ENCODE peak calls at places on chromosome 17, in ten cellular contexts. One of them, this sample, is unnamed.

GRCh38 chr17:6660101-6660500 is 8.5 kb downstream of the C17orf100 start:
- DNase-seq in NT2/D1: no peak
- DNase-seq in WTC11: no peak
- DNase-seq in NCI-H2107: no peak
- DNase-seq in naive thymus-derived CD8-positive, alpha-beta T cell: no peak
- DNase-seq in epithelial cell of proximal tubule: no peak
- DNase-seq in NCI-H1048: no peak
- DNase-seq in MCF 10A: no peak
- DNase-seq in bronchial epithelial cell: no peak
- DNase-seq in fibroblast of pulmonary artery: no peak
- DNase-seq in this sample: no peak

GRCh38 chr17:74213897-74214386 is 571 bp downstream of the TTYH2 start:
- DNase-seq in NT2/D1: no peak
- DNase-seq in WTC11: no peak
- DNase-seq in NCI-H2107: no peak
- DNase-seq in naive thymus-derived CD8-positive, alpha-beta T cell: peak
- DNase-seq in epithelial cell of proximal tubule: no peak
- DNase-seq in NCI-H1048: no peak
- DNase-seq in MCF 10A: no peak
- DNase-seq in bronchial epithelial cell: no peak
- DNase-seq in fibroblast of pulmonary artery: no peak
- DNase-seq in this sample: no peak

GRCh38 chr17:82193520-82194236 is 19.0 kb downstream of the CCDC57 start:
- DNase-seq in NT2/D1: no peak
- DNase-seq in WTC11: no peak
- DNase-seq in NCI-H2107: no peak
- DNase-seq in naive thymus-derived CD8-positive, alpha-beta T cell: no peak
- DNase-seq in epithelial cell of proximal tubule: no peak
- DNase-seq in NCI-H1048: no peak
- DNase-seq in MCF 10A: no peak
- DNase-seq in bronchial epithelial cell: no peak
- DNase-seq in fibroblast of pulmonary artery: no peak
- DNase-seq in this sample: no peak

GRCh38 chr17:80872011-80872929 is 119.4 kb upstream of the CHMP6 start:
- DNase-seq in NT2/D1: no peak
- DNase-seq in WTC11: peak
- DNase-seq in NCI-H2107: no peak
- DNase-seq in naive thymus-derived CD8-positive, alpha-beta T cell: no peak
- DNase-seq in epithelial cell of proximal tubule: no peak
- DNase-seq in NCI-H1048: no peak
- DNase-seq in MCF 10A: no peak
- DNase-seq in bronchial epithelial cell: no peak
- DNase-seq in fibroblast of pulmonary artery: no peak
- DNase-seq in this sample: no peak

GRCh38 chr17:83062011-83062817 is 17.2 kb upstream of the METRNL start:
- DNase-seq in NT2/D1: no peak
- DNase-seq in WTC11: no peak
- DNase-seq in NCI-H2107: no peak
- DNase-seq in naive thymus-derived CD8-positive, alpha-beta T cell: no peak
- DNase-seq in epithelial cell of proximal tubule: no peak
- DNase-seq in NCI-H1048: no peak
- DNase-seq in MCF 10A: no peak
- DNase-seq in bronchial epithelial cell: no peak
- DNase-seq in fibroblast of pulmonary artery: no peak
- DNase-seq in this sample: no peak

GRCh38 chr17:48629411-48629759 is 3.2 kb upstream of the HOXB9 start:
- DNase-seq in NT2/D1: no peak
- DNase-seq in WTC11: no peak
- DNase-seq in NCI-H2107: no peak
- DNase-seq in naive thymus-derived CD8-positive, alpha-beta T cell: no peak
- DNase-seq in epithelial cell of proximal tubule: no peak
- DNase-seq in NCI-H1048: no peak
- DNase-seq in MCF 10A: no peak
- DNase-seq in bronchial epithelial cell: no peak
- DNase-seq in fibroblast of pulmonary artery: no peak
- DNase-seq in this sample: no peak

GRCh38 chr17:67950945-67951344 is 45.3 kb downstream of the C17orf58 start:
- DNase-seq in NT2/D1: no peak
- DNase-seq in WTC11: no peak
- DNase-seq in NCI-H2107: no peak
- DNase-seq in naive thymus-derived CD8-positive, alpha-beta T cell: no peak
- DNase-seq in epithelial cell of proximal tubule: no peak
- DNase-seq in NCI-H1048: no peak
- DNase-seq in MCF 10A: no peak
- DNase-seq in bronchial epithelial cell: no peak
- DNase-seq in fibroblast of pulmonary artery: no peak
- DNase-seq in this sample: no peak

GRCh38 chr17:49687878-49688491 is 10.1 kb upstream of the SPOP start:
- DNase-seq in NT2/D1: no peak
- DNase-seq in WTC11: no peak
- DNase-seq in NCI-H2107: no peak
- DNase-seq in naive thymus-derived CD8-positive, alpha-beta T cell: peak
- DNase-seq in epithelial cell of proximal tubule: no peak
- DNase-seq in NCI-H1048: no peak
- DNase-seq in MCF 10A: no peak
- DNase-seq in bronchial epithelial cell: peak
- DNase-seq in fibroblast of pulmonary artery: peak
- DNase-seq in this sample: no peak

GRCh38 chr17:27319536-27320221 is 25.8 kb downstream of the WSB1 start:
- DNase-seq in NT2/D1: no peak
- DNase-seq in WTC11: no peak
- DNase-seq in NCI-H2107: no peak
- DNase-seq in naive thymus-derived CD8-positive, alpha-beta T cell: no peak
- DNase-seq in epithelial cell of proximal tubule: peak
- DNase-seq in NCI-H1048: no peak
- DNase-seq in MCF 10A: peak
- DNase-seq in bronchial epithelial cell: no peak
- DNase-seq in fibroblast of pulmonary artery: peak
- DNase-seq in this sample: no peak

GRCh38 chr17:10879110-10879509 is 41.2 kb upstream of the PIRT start:
- DNase-seq in NT2/D1: peak
- DNase-seq in WTC11: peak
- DNase-seq in NCI-H2107: no peak
- DNase-seq in naive thymus-derived CD8-positive, alpha-beta T cell: no peak
- DNase-seq in epithelial cell of proximal tubule: no peak
- DNase-seq in NCI-H1048: no peak
- DNase-seq in MCF 10A: no peak
- DNase-seq in bronchial epithelial cell: peak
- DNase-seq in fibroblast of pulmonary artery: peak
- DNase-seq in this sample: no peak

GRCh38 chr17:30472238-30472890 is 4.8 kb upstream of the GOSR1 start:
- DNase-seq in NT2/D1: no peak
- DNase-seq in WTC11: no peak
- DNase-seq in NCI-H2107: no peak
- DNase-seq in naive thymus-derived CD8-positive, alpha-beta T cell: no peak
- DNase-seq in epithelial cell of proximal tubule: no peak
- DNase-seq in NCI-H1048: no peak
- DNase-seq in MCF 10A: peak
- DNase-seq in bronchial epithelial cell: peak
- DNase-seq in fibroblast of pulmonary artery: peak
- DNase-seq in this sample: no peak

GRCh38 chr17:78528541-78528940 is 48.7 kb downstream of the DNAH17 start:
- DNase-seq in NT2/D1: no peak
- DNase-seq in WTC11: no peak
- DNase-seq in NCI-H2107: peak
- DNase-seq in naive thymus-derived CD8-positive, alpha-beta T cell: no peak
- DNase-seq in epithelial cell of proximal tubule: no peak
- DNase-seq in NCI-H1048: no peak
- DNase-seq in MCF 10A: no peak
- DNase-seq in bronchial epithelial cell: no peak
- DNase-seq in fibroblast of pulmonary artery: no peak
- DNase-seq in this sample: no peak

GRCh38 chr17:7654832-7655540 is 4.3 kb downstream of the ATP1B2 start:
- DNase-seq in NT2/D1: no peak
- DNase-seq in WTC11: no peak
- DNase-seq in NCI-H2107: no peak
- DNase-seq in naive thymus-derived CD8-positive, alpha-beta T cell: no peak
- DNase-seq in epithelial cell of proximal tubule: no peak
- DNase-seq in NCI-H1048: no peak
- DNase-seq in MCF 10A: no peak
- DNase-seq in bronchial epithelial cell: no peak
- DNase-seq in fibroblast of pulmonary artery: peak
- DNase-seq in this sample: no peak

GRCh38 chr17:41439375-41439774 is 1.4 kb downstream of the KRT38 start:
- DNase-seq in NT2/D1: no peak
- DNase-seq in WTC11: no peak
- DNase-seq in NCI-H2107: no peak
- DNase-seq in naive thymus-derived CD8-positive, alpha-beta T cell: no peak
- DNase-seq in epithelial cell of proximal tubule: no peak
- DNase-seq in NCI-H1048: no peak
- DNase-seq in MCF 10A: peak
- DNase-seq in bronchial epithelial cell: peak
- DNase-seq in fibroblast of pulmonary artery: peak
- DNase-seq in this sample: no peak

GRCh38 chr17:418421-418751 is 65.8 kb upstream of the RPH3AL start:
- DNase-seq in NT2/D1: no peak
- DNase-seq in WTC11: no peak
- DNase-seq in NCI-H2107: no peak
- DNase-seq in naive thymus-derived CD8-positive, alpha-beta T cell: peak
- DNase-seq in epithelial cell of proximal tubule: no peak
- DNase-seq in NCI-H1048: no peak
- DNase-seq in MCF 10A: no peak
- DNase-seq in bronchial epithelial cell: no peak
- DNase-seq in fibroblast of pulmonary artery: no peak
- DNase-seq in this sample: no peak

GRCh38 chr17:78170692-78171590 is 2.6 kb downstream of the SYNGR2 start:
- DNase-seq in NT2/D1: no peak
- DNase-seq in WTC11: no peak
- DNase-seq in NCI-H2107: no peak
- DNase-seq in naive thymus-derived CD8-positive, alpha-beta T cell: no peak
- DNase-seq in epithelial cell of proximal tubule: no peak
- DNase-seq in NCI-H1048: no peak
- DNase-seq in MCF 10A: no peak
- DNase-seq in bronchial epithelial cell: no peak
- DNase-seq in fibroblast of pulmonary artery: no peak
- DNase-seq in this sample: no peak

GRCh38 chr17:69170377-69170776 is 28.7 kb upstream of the ABCA6 start:
- DNase-seq in NT2/D1: no peak
- DNase-seq in WTC11: no peak
- DNase-seq in NCI-H2107: no peak
- DNase-seq in naive thymus-derived CD8-positive, alpha-beta T cell: no peak
- DNase-seq in epithelial cell of proximal tubule: no peak
- DNase-seq in NCI-H1048: no peak
- DNase-seq in MCF 10A: no peak
- DNase-seq in bronchial epithelial cell: no peak
- DNase-seq in fibroblast of pulmonary artery: no peak
- DNase-seq in this sample: no peak

GRCh38 chr17:75970011-75970523 is 8.9 kb downstream of the ACOX1 start:
- DNase-seq in NT2/D1: no peak
- DNase-seq in WTC11: no peak
- DNase-seq in NCI-H2107: no peak
- DNase-seq in naive thymus-derived CD8-positive, alpha-beta T cell: no peak
- DNase-seq in epithelial cell of proximal tubule: no peak
- DNase-seq in NCI-H1048: no peak
- DNase-seq in MCF 10A: no peak
- DNase-seq in bronchial epithelial cell: no peak
- DNase-seq in fibroblast of pulmonary artery: peak
- DNase-seq in this sample: no peak

GRCh38 chr17:37750768-37751466 is 6.1 kb upstream of the HNF1B start:
- DNase-seq in NT2/D1: no peak
- DNase-seq in WTC11: no peak
- DNase-seq in NCI-H2107: no peak
- DNase-seq in naive thymus-derived CD8-positive, alpha-beta T cell: no peak
- DNase-seq in epithelial cell of proximal tubule: no peak
- DNase-seq in NCI-H1048: no peak
- DNase-seq in MCF 10A: no peak
- DNase-seq in bronchial epithelial cell: no peak
- DNase-seq in fibroblast of pulmonary artery: no peak
- DNase-seq in this sample: no peak

GRCh38 chr17:48052956-48053757 is 5.0 kb downstream of the NFE2L1 start:
- DNase-seq in NT2/D1: no peak
- DNase-seq in WTC11: no peak
- DNase-seq in NCI-H2107: peak
- DNase-seq in naive thymus-derived CD8-positive, alpha-beta T cell: no peak
- DNase-seq in epithelial cell of proximal tubule: no peak
- DNase-seq in NCI-H1048: no peak
- DNase-seq in MCF 10A: peak
- DNase-seq in bronchial epithelial cell: no peak
- DNase-seq in fibroblast of pulmonary artery: peak
- DNase-seq in this sample: no peak

GRCh38 chr17:21017256-21017655 is 25.6 kb downstream of the USP22 start:
- DNase-seq in NT2/D1: no peak
- DNase-seq in WTC11: no peak
- DNase-seq in NCI-H2107: no peak
- DNase-seq in naive thymus-derived CD8-positive, alpha-beta T cell: no peak
- DNase-seq in epithelial cell of proximal tubule: no peak
- DNase-seq in NCI-H1048: no peak
- DNase-seq in MCF 10A: no peak
- DNase-seq in bronchial epithelial cell: no peak
- DNase-seq in fibroblast of pulmonary artery: no peak
- DNase-seq in this sample: no peak

GRCh38 chr17:57864273-57864672 is 14.4 kb upstream of the MRPS23 start:
- DNase-seq in NT2/D1: no peak
- DNase-seq in WTC11: no peak
- DNase-seq in NCI-H2107: no peak
- DNase-seq in naive thymus-derived CD8-positive, alpha-beta T cell: no peak
- DNase-seq in epithelial cell of proximal tubule: no peak
- DNase-seq in NCI-H1048: no peak
- DNase-seq in MCF 10A: no peak
- DNase-seq in bronchial epithelial cell: no peak
- DNase-seq in fibroblast of pulmonary artery: no peak
- DNase-seq in this sample: no peak

GRCh38 chr17:40015998-40016691 is 905 bp downstream of the CSF3 start:
- DNase-seq in NT2/D1: no peak
- DNase-seq in WTC11: no peak
- DNase-seq in NCI-H2107: no peak
- DNase-seq in naive thymus-derived CD8-positive, alpha-beta T cell: no peak
- DNase-seq in epithelial cell of proximal tubule: no peak
- DNase-seq in NCI-H1048: no peak
- DNase-seq in MCF 10A: peak
- DNase-seq in bronchial epithelial cell: no peak
- DNase-seq in fibroblast of pulmonary artery: no peak
- DNase-seq in this sample: no peak

GRCh38 chr17:78669975-78670518 is 92.9 kb upstream of the DNAH17 start:
- DNase-seq in NT2/D1: no peak
- DNase-seq in WTC11: no peak
- DNase-seq in NCI-H2107: no peak
- DNase-seq in naive thymus-derived CD8-positive, alpha-beta T cell: no peak
- DNase-seq in epithelial cell of proximal tubule: no peak
- DNase-seq in NCI-H1048: no peak
- DNase-seq in MCF 10A: no peak
- DNase-seq in bronchial epithelial cell: no peak
- DNase-seq in fibroblast of pulmonary artery: no peak
- DNase-seq in this sample: no peak

GRCh38 chr17:68221786-68222185 is 26.1 kb upstream of the AMZ2 start:
- DNase-seq in NT2/D1: no peak
- DNase-seq in WTC11: no peak
- DNase-seq in NCI-H2107: no peak
- DNase-seq in naive thymus-derived CD8-positive, alpha-beta T cell: no peak
- DNase-seq in epithelial cell of proximal tubule: no peak
- DNase-seq in NCI-H1048: no peak
- DNase-seq in MCF 10A: no peak
- DNase-seq in bronchial epithelial cell: no peak
- DNase-seq in fibroblast of pulmonary artery: no peak
- DNase-seq in this sample: no peak

GRCh38 chr17:263773-264172 is 82.3 kb upstream of the DOC2B start:
- DNase-seq in NT2/D1: no peak
- DNase-seq in WTC11: no peak
- DNase-seq in NCI-H2107: no peak
- DNase-seq in naive thymus-derived CD8-positive, alpha-beta T cell: no peak
- DNase-seq in epithelial cell of proximal tubule: no peak
- DNase-seq in NCI-H1048: no peak
- DNase-seq in MCF 10A: no peak
- DNase-seq in bronchial epithelial cell: no peak
- DNase-seq in fibroblast of pulmonary artery: no peak
- DNase-seq in this sample: no peak

GRCh38 chr17:30600830-30601494 is 123.8 kb downstream of the GOSR1 start:
- DNase-seq in NT2/D1: no peak
- DNase-seq in WTC11: no peak
- DNase-seq in NCI-H2107: no peak
- DNase-seq in naive thymus-derived CD8-positive, alpha-beta T cell: peak
- DNase-seq in epithelial cell of proximal tubule: no peak
- DNase-seq in NCI-H1048: no peak
- DNase-seq in MCF 10A: peak
- DNase-seq in bronchial epithelial cell: peak
- DNase-seq in fibroblast of pulmonary artery: peak
- DNase-seq in this sample: peak

GRCh38 chr17:33730131-33730530 is 437.0 kb upstream of the ASIC2 start:
- DNase-seq in NT2/D1: no peak
- DNase-seq in WTC11: no peak
- DNase-seq in NCI-H2107: no peak
- DNase-seq in naive thymus-derived CD8-positive, alpha-beta T cell: no peak
- DNase-seq in epithelial cell of proximal tubule: no peak
- DNase-seq in NCI-H1048: no peak
- DNase-seq in MCF 10A: no peak
- DNase-seq in bronchial epithelial cell: no peak
- DNase-seq in fibroblast of pulmonary artery: no peak
- DNase-seq in this sample: no peak

This sample was measured in LoVo.